ENCODE peak calls at places on chromosomes 3 and 15, in four cellular contexts. Y is cardiac fibroblast, C is HFFc6, W is heart left ventricle. O is an unnamed sample.

GRCh38 chr15:85047271-85047948 is 65.8 kb downstream of the PDE8A start:
- DNase-seq in Y (peak; percentile 97), C (peak; percentile 83), W (peak; percentile 41), O (peak; percentile 67)

GRCh38 chr3:76733073-76733759 is 306.7 kb upstream of the ROBO2 start:
- DNase-seq in Y (no peak), C (no peak), W (no peak), O (no peak)

GRCh38 chr3:50450135-50450911 is 53.1 kb downstream of the CACNA2D2 start:
- DNase-seq in Y (peak; percentile 2), C (no peak), W (peak; percentile 51), O (no peak)

GRCh38 chr3:126014252-126014651 is 45.3 kb downstream of the ROPN1B start:
- DNase-seq in Y (peak; percentile 38), C (peak; percentile 72), W (no peak), O (peak; percentile 19)

GRCh38 chr3:62876064-62876463 is 848 bp upstream of the CADPS start:
- DNase-seq in Y (peak; percentile 39), C (no peak), W (peak; percentile 60), O (no peak)

GRCh38 chr15:24761704-24762302 is 86.2 kb downstream of the NPAP1 start:
- DNase-seq in Y (peak; percentile 25), C (peak; percentile 19), W (no peak), O (no peak)

GRCh38 chr3:157532529-157533297 is 29.5 kb upstream of the VEPH1 start:
- DNase-seq in Y (peak; percentile 97), C (peak; percentile 85), W (no peak), O (peak; percentile 79)

GRCh38 chr3:150271578-150271930 is 136.5 kb upstream of the TSC22D2 start:
- DNase-seq in Y (no peak), C (no peak), W (no peak), O (no peak)

GRCh38 chr3:126083511-126083912 is 412 bp downstream of the SLC41A3 start:
- DNase-seq in Y (peak; percentile 37), C (peak; percentile 13), W (no peak), O (no peak)

GRCh38 chr3:111485086-111485485 is 56.9 kb upstream of the CD96 start:
- DNase-seq in Y (no peak), C (no peak), W (no peak), O (no peak)
- TF ChIP-seq CTCF in Y (no peak), C (no peak), W (no peak), O (no peak)

DNA sequence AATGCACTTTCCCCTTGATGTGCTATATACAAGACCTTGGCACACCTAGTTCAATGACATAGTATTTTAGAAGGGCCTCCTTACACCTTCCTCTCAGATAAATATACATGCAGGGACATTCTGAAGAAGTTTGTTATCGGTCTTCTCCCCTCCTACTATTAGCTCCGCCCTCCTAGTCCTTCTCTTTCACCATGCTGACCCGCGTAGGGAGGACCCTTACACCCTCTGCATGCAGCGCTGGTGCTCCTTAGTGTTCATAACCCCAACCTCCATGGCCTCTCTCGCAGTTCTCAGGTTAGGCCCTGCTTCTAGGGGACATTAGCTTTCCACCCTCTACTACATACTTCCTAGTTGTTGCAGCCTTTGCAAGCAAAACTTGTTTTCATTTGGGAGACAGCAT is 146.4 kb downstream of the PGPEP1L start:
- DNase-seq in Y (no peak), C (no peak), W (no peak), O (no peak)
- TF ChIP-seq CTCF in Y (no peak), C (no peak), W (no peak), O (no peak)

DNA sequence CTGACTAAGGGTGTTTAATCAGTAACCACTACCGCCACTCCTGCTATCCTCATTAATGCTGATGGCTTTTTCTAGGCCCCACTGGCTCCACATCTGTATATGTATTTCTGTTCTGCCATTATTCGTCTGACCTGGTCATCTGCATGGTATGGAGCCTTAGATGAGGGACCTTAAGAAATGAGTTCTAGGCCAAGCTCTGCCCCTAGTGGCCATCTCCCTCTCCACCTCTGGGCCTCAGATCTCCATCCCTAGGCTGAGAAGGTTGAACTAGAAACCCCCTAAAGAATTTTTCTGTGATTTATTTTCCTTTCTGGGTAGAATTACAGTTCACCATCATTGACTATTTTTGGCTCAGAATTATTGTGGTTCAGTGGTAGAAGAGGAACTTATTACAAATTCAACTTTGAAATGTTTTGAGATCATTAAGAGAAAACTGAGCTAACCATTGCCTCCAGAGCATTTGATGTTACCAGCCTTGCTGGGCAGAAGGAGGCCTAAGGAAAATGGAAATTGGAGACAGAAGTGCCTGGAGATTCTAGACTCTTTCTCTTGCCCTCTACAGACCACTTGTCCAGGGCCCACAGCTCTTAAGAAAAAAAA is 325.2 kb upstream of the NR2E3 start:
- DNase-seq in Y (peak; percentile 7), C (no peak), W (no peak), O (no peak)
- TF ChIP-seq CTCF in Y (peak; percentile 61), C (peak; percentile 70), W (peak; percentile 24), O (peak; percentile 30)

GRCh38 chr15:51736069-51736468 is 1.4 kb downstream of the LYSMD2 start:
- DNase-seq in Y (peak; percentile 26), C (no peak), W (no peak), O (no peak)

GRCh38 chr15:51735611-51736010 is 1.8 kb downstream of the LYSMD2 start:
- DNase-seq in Y (no peak), C (no peak), W (no peak), O (no peak)

GRCh38 chr15:51736646-51737537 is 563 bp downstream of the LYSMD2 start:
- DNase-seq in Y (peak; percentile 27), C (no peak), W (peak; percentile 45), O (no peak)

GRCh38 chr15:51737538-51738305 is at the start of gene LYSMD2:
- DNase-seq in Y (peak; percentile 43), C (no peak), W (peak; percentile 88), O (no peak)

DNA sequence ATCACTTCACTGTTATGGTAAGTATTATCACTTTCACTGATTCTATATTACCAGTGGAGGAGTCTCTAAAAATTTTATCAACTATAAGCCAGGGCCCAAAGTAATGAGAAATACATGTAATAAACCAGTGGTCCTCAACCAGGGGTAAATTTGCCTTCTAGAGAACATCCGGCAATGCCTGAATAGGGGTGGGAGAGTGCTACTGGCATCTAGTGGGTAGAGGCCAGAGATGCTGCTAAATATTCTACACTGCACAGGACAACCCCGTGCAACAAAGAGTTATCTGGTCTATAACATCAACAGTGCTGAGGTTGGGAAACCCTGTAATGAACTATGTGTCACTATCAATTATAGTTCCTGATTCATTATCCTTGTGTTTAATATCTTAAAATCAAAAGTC is 2.2 kb downstream of the LYSMD2 start:
- DNase-seq in Y (no peak), C (no peak), W (no peak), O (no peak)
- TF ChIP-seq CTCF in Y (no peak), C (peak; percentile 18), W (no peak), O (no peak)

DNA sequence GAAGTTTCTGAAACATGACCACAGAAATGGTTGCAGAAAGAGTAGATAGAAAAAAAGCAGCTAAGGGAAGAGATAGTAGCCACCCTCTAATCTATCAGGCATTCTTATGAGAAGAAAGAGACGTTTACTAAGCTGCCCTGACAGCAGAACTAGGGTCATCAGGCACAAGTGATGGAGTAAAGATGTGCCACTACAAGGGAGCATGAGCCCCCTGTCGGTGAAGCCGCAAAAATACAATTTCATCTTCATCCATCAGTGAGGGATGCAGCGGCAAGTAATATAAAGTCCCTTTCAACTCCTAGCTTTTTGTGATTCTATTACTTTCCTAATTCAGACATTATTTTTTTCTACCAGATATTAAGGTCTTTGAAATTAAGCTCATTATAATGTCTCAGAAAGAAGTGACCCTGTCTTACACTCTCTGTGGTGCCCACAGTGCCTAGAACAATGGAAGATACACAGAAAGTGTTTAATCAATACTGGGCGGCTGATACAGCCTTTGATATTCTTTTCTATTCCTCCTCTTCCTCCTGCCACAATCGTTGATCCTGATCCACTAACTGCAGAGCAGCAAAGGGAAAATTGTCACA is 651.6 kb downstream of the NTRK3 start:
- DNase-seq in Y (peak; percentile 37), C (no peak), W (no peak), O (no peak)
- TF ChIP-seq CTCF in Y (peak; percentile 60), C (peak; percentile 78), W (peak; percentile 57), O (peak; percentile 25)

GRCh38 chr3:10515396-10515795 is 10.0 kb upstream of the ATP2B2 start:
- DNase-seq in Y (no peak), C (no peak), W (no peak), O (no peak)

GRCh38 chr3:10514407-10515069 is 9.2 kb upstream of the ATP2B2 start:
- DNase-seq in Y (no peak), C (no peak), W (no peak), O (no peak)

GRCh38 chr3:10516835-10517465 is 11.6 kb upstream of the ATP2B2 start:
- DNase-seq in Y (no peak), C (no peak), W (no peak), O (no peak)

GRCh38 chr3:10517616-10518015 is 12.2 kb upstream of the ATP2B2 start:
- DNase-seq in Y (no peak), C (no peak), W (no peak), O (no peak)

GRCh38 chr3:10515884-10516495 is 10.6 kb upstream of the ATP2B2 start:
- DNase-seq in Y (no peak), C (no peak), W (no peak), O (no peak)
- TF ChIP-seq CTCF in Y (no peak), C (peak; percentile 28), W (no peak), O (no peak)

DNA sequence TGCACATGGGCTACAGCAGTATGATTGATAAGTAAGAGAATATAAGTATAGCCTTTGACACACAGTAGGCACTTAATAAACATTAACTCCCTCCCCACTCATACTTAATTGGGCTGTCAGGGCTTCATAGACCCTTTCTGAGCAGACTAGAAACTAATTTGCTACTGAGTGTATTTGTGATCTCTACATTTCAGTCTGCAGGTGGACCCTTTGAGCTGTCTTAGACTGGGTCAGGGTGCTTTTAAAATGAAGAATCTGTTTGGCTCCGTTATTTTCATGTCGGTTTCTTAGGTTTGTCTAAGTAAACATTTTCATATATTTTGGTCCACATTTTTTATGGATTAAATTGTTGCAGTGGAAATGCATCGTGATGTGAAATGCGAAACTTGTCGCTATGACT is 50.3 kb upstream of the SELENOK start:
- DNase-seq in Y (peak; percentile 13), C (no peak), W (no peak), O (no peak)
- TF ChIP-seq CTCF in Y (no peak), C (no peak), W (peak; percentile 34), O (peak; percentile 30)

O was measured in AG09319.